ENCODE peak calls at places on chromosomes 12 and 14, in nine cellular contexts. G, N, T, L, P, I, F, W and B are unnamed samples.

GRCh38 chr14:67285876-67286452 is 44.7 kb downstream of the PALS1 start:
- DNase-seq in G (peak), N (no peak), T (no peak), L (no peak), P (peak), I (no peak), F (no peak), W (peak), B (no peak)

GRCh38 chr12:75977952-75978671 is 53.5 kb downstream of the PHLDA1 start:
- DNase-seq in G (peak), N (no peak), T (peak), L (no peak), P (peak), I (peak), F (peak), W (peak), B (peak)

GRCh38 chr12:93197067-93197593 is 180.6 kb upstream of the NUDT4 start:
- DNase-seq in G (peak), N (no peak), T (no peak), L (no peak), P (peak), I (no peak), F (no peak), W (no peak), B (no peak)

GRCh38 chr12:103205906-103206305 is 248.4 kb downstream of the ASCL1 start:
- DNase-seq in G (no peak), N (no peak), T (no peak), L (no peak), P (no peak), I (no peak), F (no peak), W (no peak), B (no peak)

GRCh38 chr14:33317675-33318074 is 379.0 kb downstream of the NPAS3 start:
- DNase-seq in G (peak), N (no peak), T (no peak), L (no peak), P (no peak), I (no peak), F (no peak), W (no peak), B (no peak)

GRCh38 chr14:105469456-105470162 is 5.0 kb upstream of the CRIP2 start:
- DNase-seq in G (no peak), N (no peak), T (no peak), L (no peak), P (no peak), I (no peak), F (no peak), W (no peak), B (no peak)

GRCh38 chr12:116919247-116919671 is 8.5 kb downstream of the FBXW8 start:
- DNase-seq in G (no peak), N (no peak), T (peak), L (no peak), P (no peak), I (no peak), F (no peak), W (no peak), B (no peak)

GRCh38 chr14:104532191-104532555 is 47.4 kb upstream of the C14orf180 start:
- DNase-seq in G (peak), N (no peak), T (no peak), L (no peak), P (no peak), I (no peak), F (no peak), W (no peak), B (no peak)

GRCh38 chr14:39181026-39181692 is 6.1 kb downstream of the PNN start:
- DNase-seq in G (no peak), N (no peak), T (no peak), L (no peak), P (no peak), I (no peak), F (no peak), W (no peak), B (no peak)

GRCh38 chr12:127728285-127728684 is 538.7 kb upstream of the TMEM132C start:
- DNase-seq in G (no peak), N (no peak), T (no peak), L (no peak), P (peak), I (no peak), F (no peak), W (no peak), B (no peak)

GRCh38 chr14:23115492-23115850 is 3.6 kb downstream of the CEBPE start:
- DNase-seq in G (no peak), N (no peak), T (no peak), L (no peak), P (no peak), I (no peak), F (no peak), W (no peak), B (no peak)

GRCh38 chr14:29243355-29243754 is 476.8 kb downstream of the FOXG1 start:
- DNase-seq in G (no peak), N (no peak), T (no peak), L (no peak), P (peak), I (no peak), F (no peak), W (no peak), B (no peak)

GRCh38 chr14:96105921-96106441 is 66.8 kb downstream of the C14orf132 start:
- DNase-seq in G (no peak), N (no peak), T (no peak), L (no peak), P (peak), I (peak), F (peak), W (no peak), B (no peak)

GRCh38 chr14:95463173-95463901 is 53.1 kb downstream of the SYNE3 start:
- DNase-seq in G (no peak), N (no peak), T (no peak), L (no peak), P (no peak), I (no peak), F (peak), W (no peak), B (no peak)

GRCh38 chr12:27644446-27644845 is 51.8 kb upstream of the REP15 start:
- DNase-seq in G (peak), N (no peak), T (no peak), L (no peak), P (peak), I (no peak), F (no peak), W (no peak), B (no peak)

GRCh38 chr14:102775855-102776760 is 1.1 kb upstream of the TRAF3 start:
- DNase-seq in G (peak), N (no peak), T (no peak), L (no peak), P (peak), I (no peak), F (no peak), W (peak), B (peak)

GRCh38 chr14:90545966-90546751 is 149.3 kb downstream of the CALM1 start:
- DNase-seq in G (no peak), N (no peak), T (no peak), L (no peak), P (no peak), I (no peak), F (peak), W (no peak), B (no peak)

GRCh38 chr12:4736048-4736447 is 15.8 kb downstream of the GALNT8 start:
- DNase-seq in G (no peak), N (no peak), T (no peak), L (no peak), P (no peak), I (no peak), F (no peak), W (no peak), B (no peak)

GRCh38 chr12:11958216-11959091 is 112.3 kb upstream of the BCL2L14 start:
- DNase-seq in G (peak), N (no peak), T (peak), L (peak), P (peak), I (no peak), F (no peak), W (peak), B (no peak)

GRCh38 chr12:111377440-111377839 is 8.5 kb upstream of the PHETA1 start:
- DNase-seq in G (no peak), N (no peak), T (no peak), L (no peak), P (no peak), I (no peak), F (no peak), W (no peak), B (no peak)

GRCh38 chr12:50610171-50610570 is 105.4 kb downstream of the DIP2B start:
- DNase-seq in G (no peak), N (no peak), T (no peak), L (no peak), P (no peak), I (no peak), F (no peak), W (no peak), B (no peak)

GRCh38 chr12:86634706-86635410 is 378.7 kb upstream of the MGAT4C start:
- DNase-seq in G (peak), N (no peak), T (peak), L (no peak), P (peak), I (no peak), F (no peak), W (no peak), B (no peak)

GRCh38 chr12:1797011-1797901 is 23.1 kb upstream of the LRTM2 start:
- DNase-seq in G (no peak), N (peak), T (peak), L (peak), P (no peak), I (peak), F (peak), W (peak), B (peak)

GRCh38 chr12:112148031-112148513 is 22.7 kb downstream of the TRAFD1 start:
- DNase-seq in G (peak), N (no peak), T (peak), L (no peak), P (peak), I (no peak), F (no peak), W (no peak), B (no peak)

GRCh38 chr12:111396726-111397445 is 8.8 kb upstream of the SH2B3 start:
- DNase-seq in G (peak), N (no peak), T (peak), L (peak), P (peak), I (peak), F (peak), W (peak), B (peak)

GRCh38 chr12:57430931-57431566 is at the start of gene R3HDM2:
- DNase-seq in G (peak), N (peak), T (peak), L (peak), P (peak), I (peak), F (peak), W (peak), B (peak)

GRCh38 chr12:127108360-127109215 is 1158.4 kb upstream of the TMEM132C start:
- DNase-seq in G (peak), N (peak), T (peak), L (peak), P (peak), I (peak), F (no peak), W (peak), B (no peak)

GRCh38 chr12:14619731-14620501 is 52.2 kb upstream of the PLBD1 start:
- DNase-seq in G (no peak), N (no peak), T (no peak), L (no peak), P (no peak), I (no peak), F (no peak), W (no peak), B (no peak)

GRCh38 chr12:106078358-106079025 is 60.3 kb downstream of the NUAK1 start:
- DNase-seq in G (peak), N (no peak), T (no peak), L (no peak), P (peak), I (no peak), F (no peak), W (no peak), B (no peak)

GRCh38 chr12:98424726-98425401 is 90.5 kb upstream of the TMPO start:
- DNase-seq in G (peak), N (no peak), T (peak), L (no peak), P (peak), I (peak), F (peak), W (peak), B (no peak)

GRCh38 chr14:105204206-105204930 is 23.3 kb upstream of the NUDT14 start:
- DNase-seq in G (peak), N (no peak), T (no peak), L (no peak), P (no peak), I (no peak), F (peak), W (no peak), B (no peak)

GRCh38 chr12:7141351-7142005 is 11.3 kb downstream of the CLSTN3 start:
- DNase-seq in G (no peak), N (no peak), T (no peak), L (no peak), P (no peak), I (no peak), F (no peak), W (no peak), B (no peak)

GRCh38 chr14:60328588-60328987 is 79.6 kb downstream of the PPM1A start:
- DNase-seq in G (no peak), N (no peak), T (no peak), L (no peak), P (no peak), I (no peak), F (no peak), W (no peak), B (no peak)

GRCh38 chr12:15851045-15851444 is 31.1 kb upstream of the STRAP start:
- DNase-seq in G (no peak), N (no peak), T (no peak), L (no peak), P (no peak), I (no peak), F (no peak), W (no peak), B (no peak)

GRCh38 chr12:121795029-121795977 is 1.8 kb upstream of the RHOF start:
- DNase-seq in G (peak), N (peak), T (peak), L (peak), P (peak), I (peak), F (peak), W (peak), B (peak)

DNA sequence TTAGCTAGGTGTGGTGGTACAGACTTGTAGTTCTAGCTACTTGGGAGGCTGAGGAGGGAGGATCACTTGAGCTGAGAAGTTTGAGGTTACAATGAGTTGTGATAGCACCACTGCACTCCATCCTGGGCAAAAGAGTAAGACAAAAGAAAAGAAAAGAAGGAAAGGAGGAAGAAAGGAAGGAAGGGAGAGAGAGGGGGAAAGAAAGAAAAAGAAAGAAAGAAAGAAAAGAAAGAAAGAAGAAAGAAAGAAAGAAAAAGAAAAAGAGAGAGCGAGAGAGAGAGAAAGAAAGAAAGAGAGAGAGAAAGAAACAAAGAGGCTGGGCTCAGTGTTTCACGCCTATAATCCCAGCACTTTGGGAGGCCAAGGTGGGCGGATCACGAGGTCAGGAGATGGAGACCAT is 10.3 kb upstream of the GNPTAB start:
- DNase-seq in G (no peak), N (no peak), T (no peak), L (no peak), P (no peak), I (no peak), F (no peak), W (no peak), B (no peak)
- TF ChIP-seq CTCF in G (no peak), N (no peak), T (no peak), L (no peak), P (no peak), I (no peak), F (no peak), W (no peak), B (no peak)

GRCh38 chr14:51242545-51243490 is 2.8 kb downstream of the TMX1 start:
- DNase-seq in G (no peak), N (no peak), T (no peak), L (no peak), P (peak), I (no peak), F (no peak), W (peak), B (no peak)

GRCh38 chr14:51244591-51244990 is 4.5 kb downstream of the TMX1 start:
- DNase-seq in G (no peak), N (no peak), T (no peak), L (no peak), P (no peak), I (no peak), F (no peak), W (no peak), B (no peak)

GRCh38 chr14:51236314-51236713 is 3.7 kb upstream of the TMX1 start:
- DNase-seq in G (peak), N (no peak), T (no peak), L (no peak), P (peak), I (no peak), F (no peak), W (no peak), B (no peak)

GRCh38 chr14:51240804-51241380 is 845 bp downstream of the TMX1 start:
- DNase-seq in G (peak), N (no peak), T (no peak), L (no peak), P (no peak), I (no peak), F (no peak), W (no peak), B (no peak)

DNA sequence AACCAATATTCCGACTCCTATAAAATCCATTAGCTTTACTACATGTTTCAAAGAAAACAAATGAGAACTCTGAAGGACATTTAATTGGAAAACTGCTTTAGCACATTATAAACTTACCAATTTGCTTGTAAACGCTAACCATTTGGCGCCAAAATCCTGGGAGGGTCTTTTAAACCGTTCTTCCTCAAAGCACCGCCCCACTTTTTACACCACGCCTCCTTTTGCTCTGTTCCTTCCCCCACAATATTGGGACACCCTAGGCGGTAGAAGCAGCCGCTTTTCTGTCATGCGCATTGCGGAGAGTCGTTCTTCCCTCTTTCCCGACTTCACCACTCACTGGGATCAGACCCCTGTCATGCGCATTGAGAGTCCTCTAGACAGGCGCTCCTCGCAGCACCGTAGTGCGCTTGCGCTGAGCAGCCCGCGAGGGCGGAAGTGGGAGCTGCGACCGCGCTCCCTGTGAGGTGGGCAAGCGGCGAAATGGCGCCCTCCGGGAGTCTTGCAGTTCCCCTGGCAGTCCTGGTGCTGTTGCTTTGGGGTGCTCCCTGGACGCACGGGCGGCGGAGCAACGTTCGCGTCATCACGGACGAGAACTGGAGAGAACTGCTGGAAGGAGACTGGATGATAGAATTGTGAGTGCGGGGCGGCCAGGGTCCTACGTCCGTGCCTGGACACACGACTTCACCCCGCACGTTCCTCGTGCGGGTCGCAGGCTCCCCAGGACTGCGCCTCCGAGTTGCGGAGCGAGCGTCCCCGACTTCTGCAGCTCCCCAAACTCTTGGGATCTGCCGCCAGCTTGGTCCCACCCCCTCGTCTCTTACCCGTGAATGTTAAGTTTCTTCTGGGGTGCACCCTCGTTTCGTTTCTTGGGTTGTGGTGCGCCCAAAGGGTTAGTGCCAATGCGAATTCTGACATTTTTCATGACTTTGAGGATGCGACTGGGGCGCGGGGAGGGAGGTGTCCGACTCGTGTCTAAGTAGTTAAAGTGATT is at the start of gene TMX1:
- DNase-seq in G (peak), N (peak), T (peak), L (peak), P (peak), I (peak), F (peak), W (peak), B (peak)
- TF ChIP-seq CTCF in G (peak), N (no peak), T (no peak), L (no peak), P (no peak), I (no peak), F (no peak), W (peak), B (no peak)

DNA sequence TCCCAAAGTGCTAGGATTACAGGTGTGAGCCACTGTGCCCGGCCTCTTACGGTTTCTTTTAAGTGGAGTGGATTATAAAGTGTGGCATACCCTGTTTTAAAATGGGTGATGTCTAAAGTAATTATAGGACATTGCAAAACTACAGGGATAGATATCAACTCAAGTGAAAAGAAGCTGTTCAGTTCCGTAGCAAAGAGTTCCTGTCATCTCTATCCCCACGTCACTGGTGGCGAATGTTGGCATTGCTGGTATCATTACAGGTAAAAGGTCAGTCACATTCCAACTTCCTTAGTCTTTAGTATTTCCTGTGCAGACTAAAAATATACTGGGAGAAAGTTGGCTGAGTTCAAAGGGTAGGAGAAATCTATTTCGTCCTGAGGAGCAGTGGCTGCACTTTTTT is 95.6 kb upstream of the SLC38A2 start:
- DNase-seq in G (peak), N (no peak), T (no peak), L (no peak), P (peak), I (no peak), F (no peak), W (no peak), B (no peak)
- TF ChIP-seq CTCF in G (no peak), N (no peak), T (peak), L (no peak), P (no peak), I (no peak), F (peak), W (no peak), B (no peak)

DNA sequence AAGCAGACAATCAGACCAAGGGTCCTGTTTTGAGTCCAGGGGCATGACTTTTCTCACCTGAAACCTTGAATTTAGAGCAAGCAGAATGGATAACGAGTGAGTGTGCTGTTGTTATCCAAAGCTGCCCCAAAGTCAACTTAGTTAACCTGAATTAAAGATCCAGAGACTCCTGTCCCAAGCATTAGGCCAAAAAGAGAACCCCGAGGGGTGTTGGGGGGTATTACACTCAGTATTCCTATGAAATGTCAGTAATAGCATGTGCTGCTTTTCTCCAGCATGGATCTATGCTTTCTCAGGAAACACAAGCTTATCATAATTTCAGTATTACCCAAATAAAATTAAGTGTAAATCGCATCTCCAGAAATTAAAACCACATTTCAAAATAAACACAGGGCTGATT is 19.0 kb downstream of the EIF4B start:
- DNase-seq in G (no peak), N (no peak), T (no peak), L (no peak), P (no peak), I (no peak), F (no peak), W (no peak), B (no peak)
- TF ChIP-seq CTCF in G (no peak), N (no peak), T (no peak), L (no peak), P (no peak), I (no peak), F (no peak), W (no peak), B (no peak)